ENCODE peak calls at places on chromosomes 3 and 15, in six cellular contexts. N, D, M, W, P and J are unnamed samples.

GRCh38 chr3:149808209-149808829 is 4.7 kb upstream of the RNF13 start:
- DNase-seq in D (peak), W (peak), N (peak), M (peak), P (peak), J (peak)

GRCh38 chr3:149534671-149535394 is 60.3 kb downstream of the TM4SF4 start:
- DNase-seq in D (peak), P (no peak), M (peak), W (no peak), N (peak), J (no peak)

GRCh38 chr3:129975332-129976090 is 991 bp downstream of the TRH start:
- DNase-seq in D (no peak), W (no peak), N (no peak), P (no peak), M (peak), J (no peak)

GRCh38 chr15:22262613-22263020 is 182.3 kb downstream of the OR4M2 start:
- DNase-seq in N (no peak), M (no peak), W (peak), P (no peak), D (no peak), J (no peak)

GRCh38 chr3:3065876-3066275 is 44.3 kb downstream of the IL5RA start:
- DNase-seq in P (no peak), M (no peak), W (no peak), N (no peak), D (peak), J (no peak)

GRCh38 chr3:185732782-185733181 is 92.1 kb downstream of the IGF2BP2 start:
- DNase-seq in D (peak), W (no peak), P (no peak), N (no peak), M (no peak), J (no peak)

GRCh38 chr3:24683511-24684384 is 189.1 kb upstream of the THRB start:
- DNase-seq in M (peak), N (peak), W (no peak), D (peak), P (no peak), J (no peak)

GRCh38 chr3:72618739-72619138 is 229.5 kb downstream of the SHQ1 start:
- DNase-seq in M (no peak), N (no peak), P (no peak), D (no peak), W (no peak), J (no peak)

GRCh38 chr3:31733234-31733667 is 200.5 kb downstream of the STT3B start:
- DNase-seq in P (no peak), W (no peak), M (peak), D (peak), N (peak), J (peak)

GRCh38 chr15:59438891-59439290 is 905 bp downstream of the FAM81A start:
- DNase-seq in W (no peak), P (no peak), M (no peak), D (no peak), N (no peak), J (no peak)

GRCh38 chr3:175287361-175287963 is 428.3 kb downstream of the NAALADL2 start:
- DNase-seq in N (no peak), D (peak), M (no peak), P (no peak), W (no peak), J (no peak)

GRCh38 chr3:65425880-65426279 is 612.8 kb downstream of the MAGI1 start:
- DNase-seq in N (no peak), W (no peak), P (no peak), D (no peak), M (no peak), J (no peak)